ENCODE peak calls at places on chromosome 1, in seven cellular contexts. P, U, O, C, K, T and N are unnamed samples.

GRCh38 chr1:24884751-24885150 is 45.3 kb downstream of the RUNX3 start:
- DNase-seq in K (no peak), P (no peak), T (no peak), O (no peak), U (no peak), C (no peak), N (no peak)

GRCh38 chr1:115255154-115255553 is 82.9 kb downstream of the NGF start:
- DNase-seq in K (no peak), O (no peak), U (no peak), C (no peak), P (no peak), T (no peak), N (no peak)

GRCh38 chr1:75614455-75615379 is 3.8 kb upstream of the SLC44A5 start:
- DNase-seq in T (no peak), K (peak), C (no peak), U (peak), O (peak), P (no peak), N (peak)

GRCh38 chr1:62395291-62395690 is 41.6 kb upstream of the USP1 start:
- DNase-seq in C (no peak), P (no peak), U (no peak), T (no peak), K (no peak), O (no peak), N (no peak)

GRCh38 chr1:218485241-218485928 is 140.2 kb downstream of the TGFB2 start:
- DNase-seq in U (no peak), T (no peak), C (no peak), P (peak), K (no peak), O (no peak), N (no peak)

GRCh38 chr1:65009724-65010420 is 43.5 kb upstream of the JAK1 start:
- DNase-seq in K (no peak), U (no peak), C (no peak), P (no peak), T (no peak), O (no peak), N (peak)

GRCh38 chr1:33295450-33296081 is 25.3 kb downstream of the A3GALT2 start:
- DNase-seq in C (peak), P (peak), T (peak), K (peak), U (no peak), O (peak), N (peak)

GRCh38 chr1:150233359-150234308 is 2.3 kb downstream of the ANP32E start:
- DNase-seq in T (no peak), K (no peak), U (no peak), P (no peak), O (no peak), C (peak), N (peak)

GRCh38 chr1:30520461-30520860 is 202.9 kb downstream of the MATN1 start:
- DNase-seq in T (no peak), K (peak), O (no peak), C (no peak), P (no peak), U (no peak), N (no peak)

GRCh38 chr1:12001249-12001917 is 17.9 kb upstream of the MIIP start:
- DNase-seq in T (peak), K (no peak), O (peak), P (no peak), C (peak), U (no peak), N (peak)

GRCh38 chr1:95034506-95034905 is 38.2 kb downstream of the ALG14 start:
- DNase-seq in K (no peak), T (no peak), O (no peak), U (no peak), C (no peak), P (peak), N (no peak)

GRCh38 chr1:111956155-111956817 is 33.2 kb downstream of the KCND3 start:
- DNase-seq in O (no peak), T (no peak), U (no peak), P (no peak), C (no peak), K (peak), N (no peak)

GRCh38 chr1:194705123-194705522 is 1518.7 kb upstream of the B3GALT2 start:
- DNase-seq in U (no peak), K (no peak), O (no peak), C (peak), P (no peak), T (no peak), N (no peak)

GRCh38 chr1:179314928-179315327 is 21.3 kb downstream of the SOAT1 start:
- DNase-seq in U (no peak), C (no peak), K (no peak), P (no peak), O (no peak), T (no peak), N (no peak)

GRCh38 chr1:21886486-21887215 is 50.5 kb downstream of the HSPG2 start:
- DNase-seq in U (no peak), O (no peak), C (no peak), K (no peak), P (no peak), T (no peak), N (no peak)